ENCODE peak calls at places on chromosomes 3 and 15, in nine cellular contexts. Y is NCI-H460, R is progenitor cell of endocrine pancreas, S is frontal cortex, Z is left colon, H is thoracic aorta, D is Calu3, I is NCI-H69, U is germinal center. X is an unnamed sample.

GRCh38 chr15:39127151-39127815 is 453.6 kb upstream of the THBS1 start:
- DNase-seq in Y (no peak), U (no peak), Z (no peak), R (no peak), D (no peak), H (no peak), I (no peak), S (no peak), X (peak)

GRCh38 chr15:64634020-64634419 is 141.4 kb downstream of the RBPMS2 start:
- DNase-seq in Y (no peak), S (no peak), D (no peak), U (no peak), Z (no peak), R (no peak), I (peak), H (no peak), X (no peak)

GRCh38 chr15:43974852-43975251 is 148.1 kb downstream of the WDR76 start:
- DNase-seq in R (no peak), U (peak), H (no peak), I (peak), Z (no peak), S (no peak), Y (no peak), D (no peak), X (no peak)

GRCh38 chr3:73623996-73624362 is 762 bp downstream of the PDZRN3 start:
- DNase-seq in S (peak), Y (no peak), I (peak), D (no peak), U (no peak), Z (peak), H (no peak), R (peak), X (no peak)

GRCh38 chr3:179227349-179227748 is 23.6 kb downstream of the KCNMB3 start:
- DNase-seq in Z (no peak), S (no peak), D (no peak), U (no peak), H (no peak), Y (no peak), I (no peak), R (no peak), X (no peak)

GRCh38 chr3:145776782-145777408 is 384.1 kb downstream of the PLOD2 start:
- DNase-seq in U (no peak), Z (no peak), I (peak), D (peak), S (no peak), R (peak), H (no peak), Y (peak), X (peak)

GRCh38 chr3:46566040-46566631 is at the start of gene LRRC2:
- DNase-seq in I (peak), R (peak), Y (no peak), Z (peak), U (no peak), D (no peak), S (no peak), H (no peak), X (peak)

GRCh38 chr3:125375950-125376679 is 990 bp upstream of the ZNF148 start:
- DNase-seq in H (no peak), S (no peak), Y (peak), R (no peak), Z (no peak), D (no peak), I (peak), U (no peak), X (no peak)

GRCh38 chr3:20324664-20325478 is 138.9 kb upstream of the SGO1 start:
- DNase-seq in U (no peak), I (no peak), H (no peak), Z (no peak), R (no peak), S (no peak), Y (no peak), D (no peak), X (no peak)

GRCh38 chr3:156382458-156383346 is 172.2 kb downstream of the SSR3 start:
- DNase-seq in R (no peak), U (peak), I (peak), S (no peak), D (peak), Y (peak), Z (no peak), H (no peak), X (peak)

GRCh38 chr15:41285285-41285684 is 47.1 kb downstream of the OIP5 start:
- DNase-seq in D (no peak), U (no peak), I (no peak), Z (no peak), S (no peak), H (no peak), R (no peak), Y (no peak), X (no peak)

GRCh38 chr15:80343610-80344009 is 60.6 kb upstream of the ARNT2 start:
- DNase-seq in H (no peak), Y (no peak), U (no peak), I (no peak), S (no peak), D (no peak), Z (peak), R (no peak), X (no peak)

GRCh38 chr15:99929266-99929665 is 196.0 kb upstream of the LYSMD4 start:
- DNase-seq in S (no peak), Y (no peak), I (no peak), Z (no peak), D (no peak), U (no peak), H (no peak), R (no peak), X (no peak)

GRCh38 chr3:114902691-114903101 is 244.4 kb downstream of the ZBTB20 start:
- DNase-seq in H (no peak), I (peak), Z (no peak), R (no peak), Y (no peak), D (peak), U (no peak), S (no peak), X (no peak)

GRCh38 chr3:84444726-84445521 is 513.9 kb upstream of the CADM2 start:
- DNase-seq in D (no peak), Z (no peak), R (no peak), H (no peak), Y (no peak), I (no peak), S (no peak), U (no peak), X (no peak)

GRCh38 chr15:77219846-77220245 is 148.9 kb upstream of the TSPAN3 start:
- DNase-seq in H (no peak), I (no peak), S (no peak), U (no peak), R (no peak), Z (no peak), D (no peak), Y (no peak), X (no peak)

GRCh38 chr15:36465304-36465703 is 114.1 kb upstream of the CDIN1 start:
- DNase-seq in Y (no peak), H (no peak), I (peak), D (no peak), R (no peak), Z (no peak), S (no peak), U (no peak), X (no peak)

GRCh38 chr3:4340411-4341335 is 37.5 kb downstream of the SETMAR start:
- DNase-seq in R (no peak), S (no peak), Y (no peak), I (no peak), H (no peak), D (no peak), U (no peak), Z (no peak), X (peak)

GRCh38 chr3:18295171-18295920 is 129.8 kb downstream of the SATB1 start:
- DNase-seq in R (peak), Z (peak), H (no peak), D (peak), I (peak), U (peak), Y (peak), S (no peak), X (no peak)

GRCh38 chr3:105466495-105467080 is 99.9 kb downstream of the ALCAM start:
- DNase-seq in S (no peak), D (no peak), Y (no peak), I (peak), H (no peak), U (no peak), Z (no peak), R (no peak), X (no peak)

GRCh38 chr15:80562846-80563245 is 132.3 kb upstream of the ABHD17C start:
- DNase-seq in D (no peak), S (no peak), H (no peak), I (no peak), Y (no peak), Z (no peak), R (no peak), U (no peak), X (no peak)

GRCh38 chr3:55294557-55294956 is 192.5 kb downstream of the WNT5A start:
- DNase-seq in R (no peak), I (no peak), H (no peak), S (no peak), D (no peak), U (no peak), Z (no peak), Y (no peak), X (no peak)

GRCh38 chr15:101464999-101465669 is 24.4 kb downstream of the PCSK6 start:
- DNase-seq in R (no peak), H (no peak), D (no peak), Z (no peak), U (no peak), Y (no peak), S (no peak), I (no peak), X (no peak)

GRCh38 chr3:66504761-66505641 is 4.2 kb upstream of the LRIG1 start:
- DNase-seq in H (no peak), D (no peak), S (no peak), Z (no peak), I (peak), U (no peak), R (no peak), Y (no peak), X (no peak)

GRCh38 chr3:12454808-12455121 is 29.5 kb upstream of the TSEN2 start:
- DNase-seq in U (no peak), D (no peak), I (no peak), R (no peak), H (no peak), Z (no peak), S (no peak), Y (no peak), X (no peak)

GRCh38 chr3:176916777-176917176 is 280.5 kb downstream of the TBL1XR1 start:
- DNase-seq in S (no peak), D (peak), U (no peak), Y (no peak), I (no peak), R (no peak), Z (no peak), H (no peak), X (no peak)

GRCh38 chr3:14001136-14001535 is 121.3 kb upstream of the WNT7A start:
- DNase-seq in H (no peak), Y (peak), Z (no peak), I (no peak), S (no peak), U (no peak), D (no peak), R (no peak), X (no peak)

GRCh38 chr15:61411941-61412510 is 182.9 kb upstream of the RORA start:
- DNase-seq in S (no peak), I (no peak), H (no peak), D (no peak), Z (no peak), R (no peak), Y (no peak), U (no peak), X (no peak)

GRCh38 chr3:171184372-171184771 is 157.9 kb upstream of the SLC2A2 start:
- DNase-seq in I (no peak), Y (no peak), R (no peak), S (no peak), Z (no peak), D (no peak), U (no peak), H (no peak), X (no peak)

GRCh38 chr3:183306798-183307671 is 54.0 kb downstream of the B3GNT5 start:
- DNase-seq in R (no peak), U (peak), Z (peak), I (peak), S (no peak), D (peak), Y (no peak), H (peak), X (no peak)

GRCh38 chr3:120093119-120093922 is 926 bp downstream of the GSK3B start:
- DNase-seq in H (peak), I (peak), S (no peak), R (no peak), Y (no peak), Z (peak), D (peak), U (no peak), X (peak)

GRCh38 chr3:128486157-128486691 is 6.8 kb downstream of the GATA2 start:
- DNase-seq in H (no peak), S (no peak), U (no peak), D (no peak), Y (no peak), I (no peak), Z (no peak), R (no peak), X (no peak)

GRCh38 chr3:193933451-193933850 is 202.5 kb upstream of the HES1 start:
- DNase-seq in D (no peak), Z (no peak), H (no peak), U (no peak), R (no peak), Y (no peak), I (no peak), S (no peak), X (no peak)

GRCh38 chr15:77118787-77119410 is 48.0 kb upstream of the TSPAN3 start:
- DNase-seq in S (peak), U (peak), Z (no peak), Y (peak), D (peak), R (no peak), H (no peak), I (peak), X (peak)

GRCh38 chr3:48411606-48412374 is 18.1 kb downstream of the PLXNB1 start:
- DNase-seq in Z (peak), H (no peak), I (no peak), U (no peak), D (no peak), Y (no peak), S (no peak), R (no peak), X (no peak)

GRCh38 chr3:120492103-120492502 is 41.3 kb upstream of the FSTL1 start:
- DNase-seq in Z (no peak), S (no peak), I (no peak), R (no peak), H (no peak), U (no peak), D (no peak), Y (no peak), X (no peak)

GRCh38 chr3:11655188-11655928 is 11.6 kb upstream of the VGLL4 start:
- DNase-seq in Z (no peak), D (peak), I (peak), S (no peak), U (peak), R (no peak), H (no peak), Y (no peak), X (peak)

GRCh38 chr3:123412811-123413588 is 35.9 kb downstream of the ADCY5 start:
- DNase-seq in S (no peak), Z (no peak), U (no peak), Y (no peak), R (no peak), H (no peak), I (no peak), D (no peak), X (no peak)

GRCh38 chr3:14392231-14392630 is 10.2 kb upstream of the SLC6A6 start:
- DNase-seq in Y (no peak), U (no peak), H (no peak), Z (no peak), I (peak), R (no peak), D (no peak), S (no peak), X (no peak)